ENCODE peak calls at places on chromosomes 1 and 21, in four cellular contexts. A is HFFc6, C is skeletal muscle cell, F is hypothalamus. Y is an unnamed sample.
A peak's percentile ranks its signal among the peaks of the same experiment; 100 is the strongest.

GRCh38 chr21:29072873-29073221 is 601 bp downstream of the CCT8 start:
- DNase-seq in A (peak; percentile 16), C (no peak), F (no peak), Y (no peak)

GRCh38 chr1:93537924-93538323 is 90.0 kb downstream of the FNBP1L start:
- DNase-seq in A (peak; percentile 30), C (no peak), F (no peak), Y (no peak)

GRCh38 chr1:83497563-83497962 is 501.4 kb downstream of the TTLL7 start:
- DNase-seq in A (no peak), C (no peak), F (no peak), Y (no peak)

GRCh38 chr1:31624354-31625179 is 7.1 kb downstream of the HCRTR1 start:
- DNase-seq in A (no peak), C (no peak), F (no peak), Y (no peak)

GRCh38 chr1:9881838-9882249 is 28.2 kb downstream of the CTNNBIP1 start:
- DNase-seq in A (peak; percentile 76), C (no peak), F (no peak), Y (peak; percentile 91)

GRCh38 chr1:37434292-37434907 is 40.0 kb upstream of the ZC3H12A start:
- DNase-seq in A (peak; percentile 32), C (no peak), F (peak; percentile 33), Y (peak; percentile 41)

GRCh38 chr1:78586572-78586971 is 33.7 kb upstream of the IFI44L start:
- DNase-seq in A (peak; percentile 43), C (peak; percentile 49), F (no peak), Y (no peak)

GRCh38 chr1:203320546-203321272 is 15.4 kb downstream of the BTG2 start:
- DNase-seq in A (peak; percentile 35), C (no peak), F (no peak), Y (peak; percentile 36)

GRCh38 chr21:34835526-34835925 is 166.7 kb downstream of the CLIC6 start:
- DNase-seq in A (no peak), C (peak; percentile 84), F (no peak), Y (peak; percentile 50)

GRCh38 chr1:164785841-164786534 is 227.0 kb downstream of the PBX1 start:
- DNase-seq in A (no peak), C (no peak), F (no peak), Y (no peak)

GRCh38 chr1:209030454-209031167 is 552.9 kb upstream of the CAMK1G start:
- DNase-seq in A (no peak), C (no peak), F (no peak), Y (no peak)

GRCh38 chr1:17540255-17541001 is 930 bp downstream of the ARHGEF10L start:
- DNase-seq in A (no peak), C (no peak), F (no peak), Y (no peak)

GRCh38 chr1:154404984-154405761 is at the start of gene IL6R:
- DNase-seq in A (peak; percentile 94), C (peak; percentile 70), F (no peak), Y (peak; percentile 86)

GRCh38 chr1:244952940-244953339 is 88.6 kb upstream of the HNRNPU start:
- DNase-seq in A (no peak), C (no peak), F (no peak), Y (no peak)

Y was measured in H4.